ENCODE peak calls at places on chromosome 12, in four cellular contexts. G is mesendoderm, W is H1, H is H9. T is an unnamed sample.

GRCh38 chr12:132430838-132431826 is 58.8 kb upstream of the FBRSL1 start:
- DNase-seq in G (peak; percentile 12), W (no peak), H (no peak), T (no peak)

GRCh38 chr12:83114042-83114441 is 427.3 kb downstream of the TMTC2 start:
- DNase-seq in G (no peak), W (no peak), H (no peak), T (no peak)

GRCh38 chr12:8038659-8039114 is 6.2 kb downstream of the FOXJ2 start:
- DNase-seq in G (peak; percentile 90), W (no peak), H (peak; percentile 89), T (peak; percentile 72)

GRCh38 chr12:103529306-103529705 is 33.5 kb upstream of the C12orf42 start:
- DNase-seq in G (no peak), W (no peak), H (no peak), T (no peak)

GRCh38 chr12:68176252-68176651 is 16.7 kb upstream of the IFNG start:
- DNase-seq in G (no peak), W (no peak), H (no peak), T (no peak)

GRCh38 chr12:58966939-58967338 is 46.6 kb upstream of the LRIG3 start:
- DNase-seq in G (no peak), W (no peak), H (no peak), T (peak; percentile 49)

GRCh38 chr12:80862606-80863005 is 75.1 kb downstream of the LIN7A start:
- DNase-seq in G (no peak), W (no peak), H (no peak), T (peak; percentile 61)

GRCh38 chr12:72511906-72512305 is 239.7 kb downstream of the TRHDE start:
- DNase-seq in G (peak; percentile 37), W (no peak), H (no peak), T (peak; percentile 85)

GRCh38 chr12:30985814-30986452 is 59.4 kb downstream of the TSPAN11 start:
- DNase-seq in G (peak; percentile 70), W (peak; percentile 44), H (peak; percentile 85), T (peak; percentile 40)

GRCh38 chr12:113325938-113326337 is 9.0 kb downstream of the SLC8B1 start:
- DNase-seq in G (no peak), W (no peak), H (no peak), T (peak; percentile 75)

GRCh38 chr12:91040356-91040755 is 17.5 kb downstream of the KERA start:
- DNase-seq in G (no peak), W (no peak), H (no peak), T (peak; percentile 47)

GRCh38 chr12:88431245-88431644 is 149.0 kb downstream of the KITLG start:
- DNase-seq in G (peak; percentile 27), W (no peak), H (no peak), T (no peak)

GRCh38 chr12:97837401-97837800 is 374.8 kb downstream of the RMST start:
- DNase-seq in G (peak; percentile 79), W (no peak), H (no peak), T (no peak)

GRCh38 chr12:49342066-49342913 is 4.4 kb upstream of the DNAJC22 start:
- DNase-seq in G (peak; percentile 97), W (peak; percentile 93), H (peak; percentile 98), T (peak; percentile 66)

GRCh38 chr12:12327802-12328201 is 22.2 kb downstream of the MANSC1 start:
- DNase-seq in G (peak; percentile 87), W (no peak), H (no peak), T (peak; percentile 73)

GRCh38 chr12:32902287-32902996 is 5.9 kb upstream of the PKP2 start:
- DNase-seq in G (no peak), W (no peak), H (no peak), T (no peak)

GRCh38 chr12:39764944-39765560 is 145.4 kb upstream of the ABCD2 start:
- DNase-seq in G (peak; percentile 31), W (no peak), H (no peak), T (peak; percentile 58)

GRCh38 chr12:11861155-11861863 is 209.4 kb upstream of the BCL2L14 start:
- DNase-seq in G (peak; percentile 81), W (no peak), H (no peak), T (no peak)

GRCh38 chr12:96516472-96517417 is 27.4 kb downstream of the CFAP54 start:
- DNase-seq in G (peak; percentile 63), W (peak; percentile 63), H (peak; percentile 69), T (peak; percentile 85)

GRCh38 chr12:130281157-130281799 is 56.4 kb upstream of the PIWIL1 start:
- DNase-seq in G (peak; percentile 67), W (peak; percentile 29), H (peak; percentile 87), T (no peak)

GRCh38 chr12:116736962-116737773 is 701 bp downstream of the SPRING1 start:
- DNase-seq in G (peak; percentile 40), W (no peak), H (no peak), T (no peak)

GRCh38 chr12:116054280-116054679 is 223.2 kb downstream of the MED13L start:
- DNase-seq in G (no peak), W (no peak), H (no peak), T (no peak)

GRCh38 chr12:31228811-31229792 is 96.8 kb downstream of the SINHCAF start:
- DNase-seq in G (no peak), W (no peak), H (no peak), T (no peak)

GRCh38 chr12:108807476-108807875 is 49.9 kb downstream of the SSH1 start:
- DNase-seq in G (no peak), W (no peak), H (no peak), T (no peak)

GRCh38 chr12:14066021-14066420 is 84.6 kb upstream of the GRIN2B start:
- DNase-seq in G (peak; percentile 56), W (no peak), H (no peak), T (no peak)

GRCh38 chr12:29782821-29783772 is 645 bp downstream of the TMTC1 start:
- DNase-seq in G (peak; percentile 67), W (no peak), H (peak; percentile 72), T (peak; percentile 31)

GRCh38 chr12:64739778-64740177 is 19.4 kb downstream of the GNS start:
- DNase-seq in G (no peak), W (no peak), H (no peak), T (peak; percentile 27)

GRCh38 chr12:58519839-58520238 is 400.5 kb downstream of the LRIG3 start:
- DNase-seq in G (no peak), W (no peak), H (no peak), T (no peak)

GRCh38 chr12:104720346-104721064 is 237.6 kb downstream of the SLC41A2 start:
- DNase-seq in G (no peak), W (no peak), H (no peak), T (peak; percentile 47)

GRCh38 chr12:104719700-104720345 is 238.3 kb downstream of the SLC41A2 start:
- DNase-seq in G (no peak), W (no peak), H (no peak), T (no peak)

GRCh38 chr12:104721065-104721458 is 237.0 kb downstream of the SLC41A2 start:
- DNase-seq in G (no peak), W (no peak), H (no peak), T (no peak)

GRCh38 chr12:104716183-104716571 is 241.9 kb downstream of the SLC41A2 start:
- DNase-seq in G (no peak), W (no peak), H (no peak), T (no peak)

GRCh38 chr12:104718581-104718980 is 239.5 kb downstream of the SLC41A2 start:
- DNase-seq in G (no peak), W (no peak), H (no peak), T (peak; percentile 34)
- H4K5ac ChIP-seq in G (no peak overlapping the region), W (no peak overlapping the region), H (no peak overlapping the region), T (no peak overlapping the region)

GRCh38 chr12:85947286-85947685 is 73.2 kb downstream of the NTS start:
- DNase-seq in G (no peak), W (no peak), H (peak; percentile 37), T (no peak)

GRCh38 chr12:85948340-85948739 is 74.2 kb downstream of the NTS start:
- DNase-seq in G (no peak), W (no peak), H (no peak), T (no peak)

GRCh38 chr12:85951823-85952222 is 77.7 kb downstream of the NTS start:
- DNase-seq in G (peak; percentile 56), W (no peak), H (no peak), T (peak; percentile 5)

GRCh38 chr12:85955127-85955526 is 81.0 kb downstream of the NTS start:
- DNase-seq in G (no peak), W (no peak), H (no peak), T (no peak)

GRCh38 chr12:85949253-85949652 is 75.2 kb downstream of the NTS start:
- DNase-seq in G (peak; percentile 91), W (peak; percentile 36), H (peak; percentile 59), T (no peak)
- H4K5ac ChIP-seq in G (peak overlapping the region; percentile 35), W (peak overlapping the region; percentile 77), H (no peak overlapping the region), T (no peak overlapping the region)

GRCh38 chr12:51019927-51020326 is 6.3 kb downstream of the SLC11A2 start:
- DNase-seq in G (no peak), W (no peak), H (no peak), T (no peak)
- H4K5ac ChIP-seq in G (no peak overlapping the region), W (no peak overlapping the region), H (no peak overlapping the region), T (no peak overlapping the region)

GRCh38 chr12:69766260-69766659 is 27.6 kb downstream of the RAB3IP start:
- DNase-seq in G (no peak), W (no peak), H (no peak), T (no peak)
- H4K5ac ChIP-seq in G (no peak overlapping the region), W (no peak overlapping the region), H (no peak overlapping the region), T (no peak overlapping the region)

GRCh38 chr12:22287056-22287455 is 47.5 kb downstream of the ST8SIA1 start:
- DNase-seq in G (no peak), W (no peak), H (no peak), T (no peak)
- H4K5ac ChIP-seq in G (no peak overlapping the region), W (no peak overlapping the region), H (no peak overlapping the region), T (no peak overlapping the region)

GRCh38 chr12:1471224-1471623 is 123.2 kb downstream of the FBXL14 start:
- DNase-seq in G (no peak), W (no peak), H (no peak), T (no peak)
- H4K5ac ChIP-seq in G (no peak overlapping the region), W (no peak overlapping the region), H (no peak overlapping the region), T (no peak overlapping the region)